ENCODE peak calls at places on chromosomes 2 and 18, in four cellular contexts. B, S, M and N are unnamed samples.

GRCh38 chr2:16824472-16824871 is 158.8 kb upstream of the CYRIA start:
- DNase-seq in B (no peak), S (no peak), M (no peak), N (no peak)

GRCh38 chr2:186695081-186695756 is 1.4 kb downstream of the FAM171B start:
- DNase-seq in B (no peak), S (no peak), M (no peak), N (no peak)

GRCh38 chr2:222887124-222887523 is 26.3 kb downstream of the ACSL3 start:
- DNase-seq in B (no peak), S (no peak), M (no peak), N (no peak)

GRCh38 chr2:124248366-124248765 is 223.3 kb downstream of the CNTNAP5 start:
- DNase-seq in B (no peak), S (no peak), M (no peak), N (no peak)

GRCh38 chr18:26566874-26567273 is 18.5 kb upstream of the KCTD1 start:
- DNase-seq in B (no peak), S (no peak), M (no peak), N (no peak)

GRCh38 chr2:194380011-194380410 is 1277.0 kb upstream of the SLC39A10 start:
- DNase-seq in B (no peak), S (no peak), M (no peak), N (no peak)

GRCh38 chr2:127183771-127184170 is 36.3 kb downstream of the CYP27C1 start:
- DNase-seq in B (no peak), S (no peak), M (no peak), N (no peak)

GRCh38 chr2:66477125-66477842 is 42.4 kb downstream of the MEIS1 start:
- DNase-seq in B (no peak), S (no peak), M (no peak), N (no peak)

GRCh38 chr18:54209471-54210180 is 14.8 kb downstream of the MBD2 start:
- DNase-seq in B (no peak), S (peak; percentile 37), M (no peak), N (no peak)

GRCh38 chr2:126880262-126880800 is 18.4 kb upstream of the TEX51 start:
- DNase-seq in B (no peak), S (no peak), M (no peak), N (no peak)

GRCh38 chr2:43906448-43907122 is 67.8 kb downstream of the ABCG8 start:
- DNase-seq in B (no peak), S (no peak), M (no peak), N (no peak)

GRCh38 chr2:4763009-4763408 is 929.2 kb upstream of the SOX11 start:
- DNase-seq in B (no peak), S (no peak), M (no peak), N (no peak)

GRCh38 chr2:97950329-97951154 is 45.2 kb downstream of the TMEM131 start:
- DNase-seq in B (peak; percentile 41), S (no peak), M (no peak), N (no peak)

GRCh38 chr2:160825433-160825832 is 331.8 kb upstream of the RBMS1 start:
- DNase-seq in B (no peak), S (no peak), M (no peak), N (no peak)

GRCh38 chr2:204114294-204114693 is 177.7 kb downstream of the ICOS start:
- DNase-seq in B (no peak), S (no peak), M (no peak), N (no peak)

GRCh38 chr2:142668420-142668819 is 209.0 kb upstream of the KYNU start:
- DNase-seq in B (no peak), S (no peak), M (no peak), N (no peak)

GRCh38 chr2:127807678-127808353 is 3.2 kb downstream of the WDR33 start:
- DNase-seq in B (no peak), S (no peak), M (no peak), N (no peak)

GRCh38 chr2:85457877-85458316 is 39.4 kb downstream of the SH2D6 start:
- DNase-seq in B (no peak), S (no peak), M (no peak), N (no peak)

GRCh38 chr2:35125871-35126270 is 1229.7 kb upstream of the CRIM1 start:
- DNase-seq in B (no peak), S (no peak), M (no peak), N (no peak)

GRCh38 chr18:13397504-13398163 is 179.1 kb downstream of the LDLRAD4 start:
- DNase-seq in B (no peak), S (no peak), M (no peak), N (no peak)

GRCh38 chr18:76979906-76980305 is 152.7 kb downstream of the MBP start:
- DNase-seq in B (no peak), S (no peak), M (no peak), N (no peak)

GRCh38 chr2:79375817-79376216 is 137.0 kb upstream of the CTNNA2 start:
- DNase-seq in B (no peak), S (no peak), M (no peak), N (no peak)

GRCh38 chr2:35160871-35161270 is 1194.7 kb upstream of the CRIM1 start:
- DNase-seq in B (no peak), S (no peak), M (no peak), N (no peak)